ENCODE peak calls at places on chromosomes 7 and 10, in nine cellular contexts. One of them, this sample, is unnamed.

GRCh38 chr10:71868192-71868697 is 17.2 kb upstream of the PSAP start:
- DNase-seq in GM10248: no peak
- DNase-seq in hypothalamus: no peak
- DNase-seq in DMS153: no peak
- DNase-seq in mesendoderm: no peak
- DNase-seq in ACHN: peak; percentile 89
- DNase-seq in NCI-H2081: no peak
- DNase-seq in HEK293T: no peak
- DNase-seq in T follicular helper cell: no peak
- DNase-seq in this sample: no peak

GRCh38 chr7:2870471-2870941 is 26.4 kb upstream of the GNA12 start:
- DNase-seq in ACHN: peak; percentile 52
- DNase-seq in HEK293T: no peak
- DNase-seq in mesendoderm: peak; percentile 75
- DNase-seq in DMS153: peak; percentile 70
- DNase-seq in T follicular helper cell: peak; percentile 23
- DNase-seq in NCI-H2081: no peak
- DNase-seq in hypothalamus: no peak
- DNase-seq in GM10248: peak; percentile 58
- DNase-seq in this sample: no peak

GRCh38 chr10:101565936-101566332 is 22.1 kb downstream of the POLL start:
- DNase-seq in ACHN: no peak
- DNase-seq in NCI-H2081: no peak
- DNase-seq in GM10248: no peak
- DNase-seq in HEK293T: no peak
- DNase-seq in mesendoderm: no peak
- DNase-seq in hypothalamus: no peak
- DNase-seq in DMS153: no peak
- DNase-seq in T follicular helper cell: no peak
- DNase-seq in this sample: no peak

GRCh38 chr10:96512524-96512991 is 1.2 kb downstream of the TLL2 start:
- DNase-seq in ACHN: peak; percentile 70
- DNase-seq in DMS153: no peak
- DNase-seq in T follicular helper cell: no peak
- DNase-seq in GM10248: no peak
- DNase-seq in HEK293T: peak; percentile 32
- DNase-seq in NCI-H2081: no peak
- DNase-seq in hypothalamus: no peak
- DNase-seq in mesendoderm: peak; percentile 33
- DNase-seq in this sample: no peak

GRCh38 chr7:4797858-4798705 is 22.7 kb downstream of the AP5Z1 start:
- DNase-seq in DMS153: no peak
- DNase-seq in GM10248: peak; percentile 84
- DNase-seq in mesendoderm: peak; percentile 67
- DNase-seq in T follicular helper cell: peak; percentile 26
- DNase-seq in HEK293T: peak; percentile 89
- DNase-seq in ACHN: peak; percentile 71
- DNase-seq in NCI-H2081: no peak
- DNase-seq in hypothalamus: peak; percentile 14
- DNase-seq in this sample: no peak

GRCh38 chr10:127919418-127920191 is 12.7 kb downstream of the PTPRE start:
- DNase-seq in HEK293T: peak; percentile 46
- DNase-seq in NCI-H2081: no peak
- DNase-seq in ACHN: peak; percentile 62
- DNase-seq in GM10248: no peak
- DNase-seq in DMS153: no peak
- DNase-seq in mesendoderm: peak; percentile 53
- DNase-seq in T follicular helper cell: no peak
- DNase-seq in hypothalamus: no peak
- DNase-seq in this sample: no peak

GRCh38 chr10:75350791-75351190 is 50.8 kb downstream of the ZNF503 start:
- DNase-seq in mesendoderm: peak; percentile 59
- DNase-seq in ACHN: peak; percentile 88
- DNase-seq in DMS153: no peak
- DNase-seq in HEK293T: no peak
- DNase-seq in T follicular helper cell: no peak
- DNase-seq in NCI-H2081: no peak
- DNase-seq in hypothalamus: no peak
- DNase-seq in GM10248: no peak
- DNase-seq in this sample: no peak

GRCh38 chr7:88111842-88112385 is 107.9 kb downstream of the SRI start:
- DNase-seq in hypothalamus: no peak
- DNase-seq in HEK293T: no peak
- DNase-seq in DMS153: no peak
- DNase-seq in ACHN: no peak
- DNase-seq in GM10248: no peak
- DNase-seq in T follicular helper cell: no peak
- DNase-seq in mesendoderm: no peak
- DNase-seq in NCI-H2081: no peak
- DNase-seq in this sample: no peak

GRCh38 chr10:70693619-70694286 is 21.4 kb downstream of the ADAMTS14 start:
- DNase-seq in hypothalamus: no peak
- DNase-seq in T follicular helper cell: no peak
- DNase-seq in ACHN: no peak
- DNase-seq in HEK293T: no peak
- DNase-seq in NCI-H2081: no peak
- DNase-seq in GM10248: no peak
- DNase-seq in DMS153: no peak
- DNase-seq in mesendoderm: no peak
- DNase-seq in this sample: no peak

GRCh38 chr7:101923276-101923985 is 106.0 kb downstream of the CUX1 start:
- DNase-seq in mesendoderm: peak; percentile 78
- DNase-seq in hypothalamus: no peak
- DNase-seq in HEK293T: no peak
- DNase-seq in DMS153: no peak
- DNase-seq in T follicular helper cell: no peak
- DNase-seq in ACHN: no peak
- DNase-seq in NCI-H2081: no peak
- DNase-seq in GM10248: no peak
- DNase-seq in this sample: no peak

GRCh38 chr7:135164357-135165021 is 6.0 kb downstream of the CYREN start:
- DNase-seq in NCI-H2081: no peak
- DNase-seq in HEK293T: peak; percentile 23
- DNase-seq in ACHN: no peak
- DNase-seq in T follicular helper cell: no peak
- DNase-seq in GM10248: peak; percentile 7
- DNase-seq in DMS153: no peak
- DNase-seq in mesendoderm: no peak
- DNase-seq in hypothalamus: no peak
- DNase-seq in this sample: no peak

GRCh38 chr10:50347394-50347802 is 96.1 kb upstream of the ASAH2 start:
- DNase-seq in mesendoderm: no peak
- DNase-seq in ACHN: no peak
- DNase-seq in HEK293T: no peak
- DNase-seq in DMS153: no peak
- DNase-seq in NCI-H2081: no peak
- DNase-seq in T follicular helper cell: no peak
- DNase-seq in hypothalamus: no peak
- DNase-seq in GM10248: peak; percentile 57
- DNase-seq in this sample: no peak

GRCh38 chr10:48683893-48684292 is 780 bp upstream of the WDFY4 start:
- DNase-seq in hypothalamus: no peak
- DNase-seq in NCI-H2081: no peak
- DNase-seq in HEK293T: no peak
- DNase-seq in ACHN: no peak
- DNase-seq in mesendoderm: no peak
- DNase-seq in GM10248: no peak
- DNase-seq in DMS153: no peak
- DNase-seq in T follicular helper cell: no peak
- DNase-seq in this sample: no peak

GRCh38 chr7:27187702-27188665 is 3.0 kb upstream of the HOXA11 start:
- DNase-seq in DMS153: no peak
- DNase-seq in hypothalamus: no peak
- DNase-seq in NCI-H2081: no peak
- DNase-seq in HEK293T: no peak
- DNase-seq in GM10248: no peak
- DNase-seq in mesendoderm: no peak
- DNase-seq in T follicular helper cell: no peak
- DNase-seq in ACHN: no peak
- DNase-seq in this sample: no peak

GRCh38 chr7:132249591-132249971 is 326.7 kb downstream of the PLXNA4 start:
- DNase-seq in GM10248: no peak
- DNase-seq in HEK293T: peak; percentile 53
- DNase-seq in hypothalamus: no peak
- DNase-seq in DMS153: peak; percentile 2
- DNase-seq in NCI-H2081: no peak
- DNase-seq in mesendoderm: peak; percentile 83
- DNase-seq in ACHN: peak; percentile 33
- DNase-seq in T follicular helper cell: no peak
- DNase-seq in this sample: no peak

GRCh38 chr10:119273413-119273812 is 66.0 kb downstream of the GRK5 start:
- DNase-seq in mesendoderm: no peak
- DNase-seq in hypothalamus: no peak
- DNase-seq in HEK293T: no peak
- DNase-seq in T follicular helper cell: no peak
- DNase-seq in ACHN: no peak
- DNase-seq in DMS153: no peak
- DNase-seq in GM10248: no peak
- DNase-seq in NCI-H2081: no peak
- DNase-seq in this sample: no peak

GRCh38 chr7:105905209-105905910 is 29.0 kb upstream of the ATXN7L1 start:
- DNase-seq in hypothalamus: no peak
- DNase-seq in mesendoderm: peak; percentile 28
- DNase-seq in NCI-H2081: no peak
- DNase-seq in ACHN: no peak
- DNase-seq in GM10248: no peak
- DNase-seq in HEK293T: no peak
- DNase-seq in DMS153: no peak
- DNase-seq in T follicular helper cell: no peak
- DNase-seq in this sample: no peak

GRCh38 chr7:151339651-151340377 is 1.8 kb upstream of the NUB1 start:
- DNase-seq in DMS153: no peak
- DNase-seq in NCI-H2081: no peak
- DNase-seq in ACHN: no peak
- DNase-seq in T follicular helper cell: no peak
- DNase-seq in mesendoderm: no peak
- DNase-seq in GM10248: peak; percentile 65
- DNase-seq in HEK293T: no peak
- DNase-seq in hypothalamus: no peak
- DNase-seq in this sample: no peak

GRCh38 chr7:133863362-133864061 is 263.6 kb upstream of the LRGUK start:
- DNase-seq in mesendoderm: peak; percentile 63
- DNase-seq in hypothalamus: no peak
- DNase-seq in GM10248: no peak
- DNase-seq in NCI-H2081: peak; percentile 68
- DNase-seq in ACHN: no peak
- DNase-seq in DMS153: peak; percentile 43
- DNase-seq in T follicular helper cell: no peak
- DNase-seq in HEK293T: no peak
- DNase-seq in this sample: no peak

GRCh38 chr7:130272456-130273080 is 5.9 kb downstream of the CPA2 start:
- DNase-seq in DMS153: peak; percentile 63
- DNase-seq in NCI-H2081: peak; percentile 96
- DNase-seq in ACHN: no peak
- DNase-seq in mesendoderm: no peak
- DNase-seq in HEK293T: peak; percentile 28
- DNase-seq in GM10248: no peak
- DNase-seq in hypothalamus: no peak
- DNase-seq in T follicular helper cell: no peak
- DNase-seq in this sample: no peak

GRCh38 chr7:155392726-155393570 is 65.0 kb upstream of the EN2 start:
- DNase-seq in hypothalamus: no peak
- DNase-seq in ACHN: no peak
- DNase-seq in T follicular helper cell: no peak
- DNase-seq in mesendoderm: no peak
- DNase-seq in HEK293T: no peak
- DNase-seq in NCI-H2081: no peak
- DNase-seq in DMS153: no peak
- DNase-seq in GM10248: no peak
- DNase-seq in this sample: no peak

GRCh38 chr7:13197501-13197900 is 510.1 kb downstream of the ARL4A start:
- DNase-seq in ACHN: no peak
- DNase-seq in DMS153: no peak
- DNase-seq in GM10248: no peak
- DNase-seq in mesendoderm: no peak
- DNase-seq in HEK293T: no peak
- DNase-seq in hypothalamus: no peak
- DNase-seq in T follicular helper cell: no peak
- DNase-seq in NCI-H2081: no peak
- DNase-seq in this sample: no peak

GRCh38 chr10:11204355-11204879 is 186.7 kb downstream of the CELF2 start:
- DNase-seq in GM10248: no peak
- DNase-seq in HEK293T: no peak
- DNase-seq in hypothalamus: no peak
- DNase-seq in T follicular helper cell: no peak
- DNase-seq in NCI-H2081: no peak
- DNase-seq in mesendoderm: peak; percentile 23
- DNase-seq in ACHN: no peak
- DNase-seq in DMS153: no peak
- DNase-seq in this sample: no peak

GRCh38 chr7:105806592-105807266 is 69.7 kb downstream of the ATXN7L1 start:
- DNase-seq in HEK293T: no peak
- DNase-seq in NCI-H2081: no peak
- DNase-seq in GM10248: peak; percentile 63
- DNase-seq in hypothalamus: no peak
- DNase-seq in T follicular helper cell: peak; percentile 13
- DNase-seq in DMS153: no peak
- DNase-seq in mesendoderm: no peak
- DNase-seq in ACHN: peak; percentile 73
- DNase-seq in this sample: no peak

This sample was measured in anterior cingulate cortex.